ENCODE peak calls at places on chromosomes 2 and 18, in nine cellular contexts. U is suprapubic skin, D is uterus, A is mesendoderm, Z is left ventricle myocardium inferior, F is IMR-90, O is ovary, B is right cardiac atrium, Y is spleen. X is an unnamed sample.

GRCh38 chr2:160064916-160065315 is 2.5 kb upstream of the PLA2R1 start:
- DNase-seq in U (no peak), D (no peak), A (no peak), Z (no peak), F (no peak), O (no peak), B (no peak), Y (no peak), X (no peak)

GRCh38 chr2:28643324-28643723 is 108.3 kb upstream of the PPP1CB start:
- DNase-seq in U (no peak), D (peak; percentile 51), A (no peak), Z (no peak), F (no peak), O (peak; percentile 44), B (no peak), Y (no peak), X (no peak)

GRCh38 chr18:44410740-44411139 is 269.9 kb upstream of the SETBP1 start:
- DNase-seq in U (no peak), D (no peak), A (no peak), Z (no peak), F (no peak), O (no peak), B (no peak), Y (no peak), X (no peak)

GRCh38 chr2:146143971-146144370 is 1624.1 kb upstream of the ZEB2 start:
- DNase-seq in U (no peak), D (no peak), A (no peak), Z (no peak), F (peak; percentile 33), O (no peak), B (no peak), Y (no peak), X (no peak)

GRCh38 chr2:168134485-168134884 is 112.9 kb downstream of the STK39 start:
- DNase-seq in U (no peak), D (no peak), A (no peak), Z (no peak), F (no peak), O (no peak), B (no peak), Y (no peak), X (no peak)

GRCh38 chr2:222830164-222830563 is 30.7 kb upstream of the ACSL3 start:
- DNase-seq in U (no peak), D (no peak), A (no peak), Z (no peak), F (no peak), O (no peak), B (no peak), Y (no peak), X (no peak)

GRCh38 chr2:12616456-12617163 is 100.1 kb upstream of the TRIB2 start:
- DNase-seq in U (no peak), D (no peak), A (no peak), Z (no peak), F (no peak), O (no peak), B (no peak), Y (no peak), X (no peak)

GRCh38 chr2:64695656-64696310 is 42.1 kb upstream of the SERTAD2 start:
- DNase-seq in U (no peak), D (no peak), A (peak; percentile 73), Z (no peak), F (peak; percentile 16), O (no peak), B (no peak), Y (no peak), X (no peak)

DNA sequence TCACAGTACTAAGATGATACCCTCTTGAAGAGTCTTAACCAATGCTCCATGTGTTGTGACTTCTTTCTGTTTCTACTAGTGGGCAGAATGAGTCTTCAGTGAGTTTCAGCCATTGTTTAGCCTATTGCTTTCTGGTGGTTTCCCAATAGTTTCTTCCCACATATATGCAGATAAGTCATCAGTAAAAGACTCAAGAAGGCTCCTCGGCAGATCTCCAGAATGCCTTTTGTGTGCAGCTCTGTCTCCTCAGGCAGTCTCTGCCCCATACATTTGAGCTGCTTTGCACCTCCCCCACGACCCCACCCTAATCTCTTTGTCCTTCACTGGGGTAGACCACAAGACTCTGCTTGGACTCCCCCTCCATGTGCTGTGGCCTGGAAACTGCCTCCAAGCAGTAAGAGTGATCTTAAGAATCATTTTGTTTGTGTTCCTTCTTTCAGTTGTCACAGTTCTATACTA is 71.6 kb upstream of the CHRNA1 start:
- DNase-seq in U (no peak), D (no peak), A (peak; percentile 51), Z (no peak), F (peak; percentile 97), O (no peak), B (no peak), Y (no peak), X (no peak)
- H3K4me1 ChIP-seq in U (peaks cover 3% of the 10 kb centered on the region), D (no peaks in the 10 kb centered on the region), A (peaks cover 10% of the 10 kb centered on the region), Z (peaks cover 16% of the 10 kb centered on the region), F (peaks cover 17% of the 10 kb centered on the region), O (no peaks in the 10 kb centered on the region), B (no peaks in the 10 kb centered on the region), Y (no peaks in the 10 kb centered on the region), X (no peaks in the 10 kb centered on the region)

GRCh38 chr2:111142101-111142500 is 21.4 kb downstream of the BCL2L11 start:
- DNase-seq in U (no peak), D (no peak), A (no peak), Z (no peak), F (no peak), O (no peak), B (no peak), Y (no peak), X (no peak)

GRCh38 chr2:111145951-111146350 is 25.2 kb downstream of the BCL2L11 start:
- DNase-seq in U (no peak), D (no peak), A (no peak), Z (no peak), F (no peak), O (no peak), B (no peak), Y (no peak), X (no peak)

GRCh38 chr2:111148225-111148873 is 27.6 kb downstream of the BCL2L11 start:
- DNase-seq in U (no peak), D (no peak), A (no peak), Z (no peak), F (no peak), O (no peak), B (no peak), Y (no peak), X (no peak)

GRCh38 chr2:111143107-111143886 is 22.6 kb downstream of the BCL2L11 start:
- DNase-seq in U (no peak), D (no peak), A (no peak), Z (no peak), F (no peak), O (no peak), B (no peak), Y (no peak), X (no peak)

DNA sequence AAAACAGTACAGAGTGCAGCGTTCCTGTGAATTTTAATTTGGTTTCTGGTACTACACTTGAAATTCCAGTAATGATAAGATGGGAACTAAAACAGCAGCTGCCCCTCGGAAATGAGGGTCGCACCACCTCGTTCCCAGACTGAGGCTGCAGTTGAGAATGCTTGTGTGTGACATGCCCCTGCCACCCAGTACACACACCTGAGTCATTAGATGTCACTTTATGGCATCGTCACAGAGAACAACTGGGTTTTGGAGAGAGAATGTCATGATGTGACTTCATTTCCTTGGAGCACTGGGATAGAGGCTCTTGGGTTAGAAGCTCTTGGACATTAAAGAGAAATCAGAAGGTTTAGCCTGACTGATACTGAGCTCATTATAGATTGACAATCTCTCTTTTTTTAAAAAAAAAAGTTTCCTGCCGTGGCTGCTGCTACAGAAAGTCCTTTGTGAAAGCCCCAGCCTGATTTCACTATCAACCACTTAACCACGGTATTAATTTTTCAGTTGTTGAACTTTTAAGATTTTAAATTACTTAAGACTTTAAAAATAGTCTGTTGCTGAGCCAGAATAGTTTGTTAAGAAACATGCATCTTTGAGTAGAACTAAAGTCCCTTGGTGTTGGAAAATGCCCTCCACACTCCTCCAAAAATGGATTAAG is 24.5 kb downstream of the BCL2L11 start:
- DNase-seq in U (no peak), D (no peak), A (no peak), Z (no peak), F (no peak), O (no peak), B (no peak), Y (no peak), X (no peak)
- H3K27me3 ChIP-seq in U (no peaks in the 10 kb centered on the region), D (no peaks in the 10 kb centered on the region), A (no peaks in the 10 kb centered on the region), Z (no peaks in the 10 kb centered on the region), F (no peaks in the 10 kb centered on the region), O (no peaks in the 10 kb centered on the region), B (no peaks in the 10 kb centered on the region), Y (no peaks in the 10 kb centered on the region), X (peaks cover 4% of the 10 kb centered on the region)

DNA sequence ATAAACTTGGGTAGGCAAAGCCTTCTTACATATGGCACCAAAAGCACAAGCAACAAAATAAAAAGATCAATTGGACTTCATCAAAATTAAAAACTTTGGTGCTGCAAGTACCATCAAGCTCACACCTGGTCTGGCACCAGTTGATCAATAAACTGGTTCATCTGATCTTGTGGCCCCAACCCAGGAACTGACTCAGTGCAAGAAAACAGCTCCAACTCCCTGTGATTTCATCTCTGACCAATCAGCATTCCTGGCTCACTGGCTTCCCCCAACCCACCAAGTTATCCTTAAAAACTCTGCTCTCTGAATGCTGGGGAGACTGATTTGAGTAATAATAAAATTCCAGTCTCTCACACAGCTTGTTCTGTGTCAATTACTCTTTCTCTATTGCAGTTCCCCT is 8.4 kb downstream of the EPG5 start:
- DNase-seq in U (no peak), D (no peak), A (no peak), Z (no peak), F (peak; percentile 55), O (no peak), B (no peak), Y (no peak), X (no peak)
- H3K4me1 ChIP-seq in U (peaks cover 15% of the 10 kb centered on the region), D (no peaks in the 10 kb centered on the region), A (no peaks in the 10 kb centered on the region), Z (peaks cover 39% of the 10 kb centered on the region), F (peaks cover 47% of the 10 kb centered on the region), O (peaks cover 5% of the 10 kb centered on the region), B (no peaks in the 10 kb centered on the region), Y (no peaks in the 10 kb centered on the region), X (peaks cover 41% of the 10 kb centered on the region)

GRCh38 chr2:226579519-226579918 is 220.1 kb downstream of the IRS1 start:
- DNase-seq in U (no peak), D (no peak), A (no peak), Z (no peak), F (peak; percentile 23), O (no peak), B (no peak), Y (no peak), X (no peak)

GRCh38 chr2:226580403-226580802 is 219.2 kb downstream of the IRS1 start:
- DNase-seq in U (no peak), D (no peak), A (no peak), Z (no peak), F (no peak), O (no peak), B (no peak), Y (no peak), X (no peak)

GRCh38 chr2:226575928-226576327 is 223.7 kb downstream of the IRS1 start:
- DNase-seq in U (no peak), D (no peak), A (no peak), Z (no peak), F (peak; percentile 57), O (no peak), B (no peak), Y (no peak), X (no peak)

GRCh38 chr2:226578879-226579278 is 220.7 kb downstream of the IRS1 start:
- DNase-seq in U (no peak), D (no peak), A (no peak), Z (no peak), F (peak; percentile 30), O (no peak), B (no peak), Y (no peak), X (no peak)

DNA sequence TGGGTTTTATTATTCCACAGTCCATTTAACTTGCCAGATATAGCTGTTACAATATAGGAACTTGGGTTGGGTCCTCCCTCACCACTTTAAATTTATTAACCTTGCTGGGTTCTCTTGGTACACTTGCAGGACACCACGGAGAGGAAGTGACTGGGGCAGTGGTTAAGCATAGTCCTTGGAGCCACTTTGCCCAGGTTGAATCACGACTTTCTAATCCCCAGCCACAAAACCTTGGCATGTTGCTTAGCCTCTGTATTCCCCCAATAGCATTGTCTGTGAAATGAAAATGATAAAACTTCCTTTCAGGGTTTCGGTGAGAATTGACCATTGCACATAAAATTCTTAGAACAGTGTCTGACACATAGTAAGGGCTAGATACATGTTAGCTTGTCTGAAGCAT is 221.2 kb downstream of the IRS1 start:
- DNase-seq in U (no peak), D (no peak), A (no peak), Z (no peak), F (no peak), O (no peak), B (no peak), Y (no peak), X (no peak)
- H3K27me3 ChIP-seq in U (no peaks in the 10 kb centered on the region), D (no peaks in the 10 kb centered on the region), A (no peaks in the 10 kb centered on the region), Z (no peaks in the 10 kb centered on the region), F (no peaks in the 10 kb centered on the region), O (no peaks in the 10 kb centered on the region), B (no peaks in the 10 kb centered on the region), Y (no peaks in the 10 kb centered on the region), X (no peaks in the 10 kb centered on the region)